ENCODE peak calls at places on chromosomes 6 and 20, in eight cellular contexts. One of them, this sample, is unnamed.

GRCh38 chr20:60048634-60049578 is 90.7 kb downstream of the CDH26 start:
- DNase-seq in cardiac muscle cell: no peak
- DNase-seq in fibroblast of lung: no peak
- DNase-seq in mucosa of descending colon: no peak
- DNase-seq in left ventricle myocardium inferior: no peak
- DNase-seq in OCI-LY7: peak; percentile 5
- DNase-seq in activated B cell treated with CpG ODN at 0.5 μM for 24 hours: no peak
- DNase-seq in IMR-90: no peak
- DNase-seq in this sample: no peak

GRCh38 chr6:161423271-161423670 is 149.4 kb upstream of the AGPAT4 start:
- DNase-seq in IMR-90: no peak
- DNase-seq in mucosa of descending colon: no peak
- DNase-seq in activated B cell treated with CpG ODN at 0.5 μM for 24 hours: no peak
- DNase-seq in left ventricle myocardium inferior: no peak
- DNase-seq in fibroblast of lung: no peak
- DNase-seq in OCI-LY7: no peak
- DNase-seq in cardiac muscle cell: no peak
- DNase-seq in this sample: no peak

GRCh38 chr6:40957616-40958492 is 81.2 kb downstream of the UNC5CL start:
- DNase-seq in fibroblast of lung: peak; percentile 31
- DNase-seq in cardiac muscle cell: peak; percentile 27
- DNase-seq in mucosa of descending colon: no peak
- DNase-seq in activated B cell treated with CpG ODN at 0.5 μM for 24 hours: no peak
- DNase-seq in left ventricle myocardium inferior: no peak
- DNase-seq in OCI-LY7: no peak
- DNase-seq in IMR-90: peak; percentile 72
- DNase-seq in this sample: no peak

GRCh38 chr20:58224974-58225373 is 3.5 kb downstream of the ANKRD60 start:
- DNase-seq in cardiac muscle cell: no peak
- DNase-seq in OCI-LY7: no peak
- DNase-seq in activated B cell treated with CpG ODN at 0.5 μM for 24 hours: no peak
- DNase-seq in fibroblast of lung: no peak
- DNase-seq in IMR-90: peak; percentile 35
- DNase-seq in left ventricle myocardium inferior: no peak
- DNase-seq in mucosa of descending colon: no peak
- DNase-seq in this sample: no peak

GRCh38 chr20:42873259-42873658 is 316.4 kb downstream of the PTPRT start:
- DNase-seq in left ventricle myocardium inferior: no peak
- DNase-seq in activated B cell treated with CpG ODN at 0.5 μM for 24 hours: no peak
- DNase-seq in IMR-90: no peak
- DNase-seq in cardiac muscle cell: no peak
- DNase-seq in mucosa of descending colon: no peak
- DNase-seq in OCI-LY7: no peak
- DNase-seq in fibroblast of lung: no peak
- DNase-seq in this sample: no peak

GRCh38 chr20:17848649-17849048 is 119.9 kb downstream of the SNX5 start:
- DNase-seq in left ventricle myocardium inferior: no peak
- DNase-seq in mucosa of descending colon: peak; percentile 65
- DNase-seq in cardiac muscle cell: no peak
- DNase-seq in activated B cell treated with CpG ODN at 0.5 μM for 24 hours: no peak
- DNase-seq in OCI-LY7: peak; percentile 94
- DNase-seq in IMR-90: no peak
- DNase-seq in fibroblast of lung: no peak
- DNase-seq in this sample: peak; percentile 40

GRCh38 chr20:14830466-14830865 is 493.1 kb upstream of the FLRT3 start:
- DNase-seq in IMR-90: no peak
- DNase-seq in cardiac muscle cell: no peak
- DNase-seq in fibroblast of lung: no peak
- DNase-seq in OCI-LY7: no peak
- DNase-seq in activated B cell treated with CpG ODN at 0.5 μM for 24 hours: no peak
- DNase-seq in left ventricle myocardium inferior: no peak
- DNase-seq in mucosa of descending colon: no peak
- DNase-seq in this sample: no peak

GRCh38 chr6:42201382-42201781 is 6.6 kb upstream of the GUCA1B start:
- DNase-seq in mucosa of descending colon: no peak
- DNase-seq in fibroblast of lung: peak; percentile 45
- DNase-seq in cardiac muscle cell: peak; percentile 41
- DNase-seq in left ventricle myocardium inferior: no peak
- DNase-seq in IMR-90: peak; percentile 30
- DNase-seq in OCI-LY7: no peak
- DNase-seq in activated B cell treated with CpG ODN at 0.5 μM for 24 hours: no peak
- DNase-seq in this sample: no peak

GRCh38 chr6:24821860-24822444 is 23.2 kb upstream of the ARMH2 start:
- DNase-seq in OCI-LY7: no peak
- DNase-seq in left ventricle myocardium inferior: no peak
- DNase-seq in IMR-90: no peak
- DNase-seq in cardiac muscle cell: no peak
- DNase-seq in fibroblast of lung: no peak
- DNase-seq in mucosa of descending colon: no peak
- DNase-seq in activated B cell treated with CpG ODN at 0.5 μM for 24 hours: no peak
- DNase-seq in this sample: no peak

GRCh38 chr6:170292778-170293164 is 1.9 kb upstream of the DLL1 start:
- DNase-seq in fibroblast of lung: peak; percentile 36
- DNase-seq in cardiac muscle cell: no peak
- DNase-seq in left ventricle myocardium inferior: no peak
- DNase-seq in mucosa of descending colon: no peak
- DNase-seq in activated B cell treated with CpG ODN at 0.5 μM for 24 hours: no peak
- DNase-seq in OCI-LY7: no peak
- DNase-seq in IMR-90: no peak
- DNase-seq in this sample: peak; percentile 16

GRCh38 chr6:83514877-83515466 is 2.6 kb downstream of the PRSS35 start:
- DNase-seq in OCI-LY7: peak; percentile 50
- DNase-seq in left ventricle myocardium inferior: no peak
- DNase-seq in mucosa of descending colon: no peak
- DNase-seq in cardiac muscle cell: peak; percentile 77
- DNase-seq in IMR-90: peak; percentile 80
- DNase-seq in fibroblast of lung: peak; percentile 81
- DNase-seq in activated B cell treated with CpG ODN at 0.5 μM for 24 hours: no peak
- DNase-seq in this sample: no peak

GRCh38 chr20:63273635-63274380 is 1.2 kb downstream of the ARFGAP1 start:
- DNase-seq in mucosa of descending colon: no peak
- DNase-seq in activated B cell treated with CpG ODN at 0.5 μM for 24 hours: no peak
- DNase-seq in left ventricle myocardium inferior: no peak
- DNase-seq in cardiac muscle cell: peak; percentile 70
- DNase-seq in OCI-LY7: no peak
- DNase-seq in fibroblast of lung: peak; percentile 47
- DNase-seq in IMR-90: peak; percentile 88
- DNase-seq in this sample: no peak

GRCh38 chr6:2790588-2790987 is 25.4 kb downstream of the WRNIP1 start:
- DNase-seq in OCI-LY7: no peak
- DNase-seq in left ventricle myocardium inferior: no peak
- DNase-seq in mucosa of descending colon: no peak
- DNase-seq in activated B cell treated with CpG ODN at 0.5 μM for 24 hours: no peak
- DNase-seq in cardiac muscle cell: peak; percentile 36
- DNase-seq in fibroblast of lung: peak; percentile 25
- DNase-seq in IMR-90: peak; percentile 85
- DNase-seq in this sample: no peak

GRCh38 chr20:4998160-4998651 is 3.1 kb downstream of the SLC23A2 start:
- DNase-seq in cardiac muscle cell: no peak
- DNase-seq in mucosa of descending colon: no peak
- DNase-seq in OCI-LY7: peak; percentile 58
- DNase-seq in IMR-90: no peak
- DNase-seq in fibroblast of lung: no peak
- DNase-seq in left ventricle myocardium inferior: no peak
- DNase-seq in activated B cell treated with CpG ODN at 0.5 μM for 24 hours: no peak
- DNase-seq in this sample: no peak

GRCh38 chr20:18254615-18255014 is 33.7 kb upstream of the ZNF133 start:
- DNase-seq in left ventricle myocardium inferior: no peak
- DNase-seq in IMR-90: no peak
- DNase-seq in OCI-LY7: no peak
- DNase-seq in cardiac muscle cell: no peak
- DNase-seq in mucosa of descending colon: no peak
- DNase-seq in activated B cell treated with CpG ODN at 0.5 μM for 24 hours: no peak
- DNase-seq in fibroblast of lung: no peak
- DNase-seq in this sample: no peak

GRCh38 chr20:33209789-33210188 is 7.4 kb upstream of the BPIFA3 start:
- DNase-seq in left ventricle myocardium inferior: peak; percentile 47
- DNase-seq in IMR-90: peak; percentile 52
- DNase-seq in fibroblast of lung: peak; percentile 47
- DNase-seq in mucosa of descending colon: no peak
- DNase-seq in cardiac muscle cell: peak; percentile 75
- DNase-seq in activated B cell treated with CpG ODN at 0.5 μM for 24 hours: no peak
- DNase-seq in OCI-LY7: peak; percentile 29
- DNase-seq in this sample: no peak

GRCh38 chr20:57398901-57399535 is 7.8 kb downstream of the RBM38 start:
- DNase-seq in fibroblast of lung: no peak
- DNase-seq in OCI-LY7: no peak
- DNase-seq in IMR-90: no peak
- DNase-seq in activated B cell treated with CpG ODN at 0.5 μM for 24 hours: peak; percentile 36
- DNase-seq in cardiac muscle cell: no peak
- DNase-seq in left ventricle myocardium inferior: no peak
- DNase-seq in mucosa of descending colon: peak; percentile 57
- DNase-seq in this sample: no peak

GRCh38 chr6:154161689-154162088 is 122.6 kb downstream of the OPRM1 start:
- DNase-seq in left ventricle myocardium inferior: no peak
- DNase-seq in cardiac muscle cell: peak; percentile 10
- DNase-seq in mucosa of descending colon: no peak
- DNase-seq in OCI-LY7: no peak
- DNase-seq in IMR-90: no peak
- DNase-seq in activated B cell treated with CpG ODN at 0.5 μM for 24 hours: no peak
- DNase-seq in fibroblast of lung: peak; percentile 9
- DNase-seq in this sample: no peak

GRCh38 chr20:63177785-63178444 is 38.0 kb downstream of the YTHDF1 start:
- DNase-seq in cardiac muscle cell: no peak
- DNase-seq in mucosa of descending colon: no peak
- DNase-seq in activated B cell treated with CpG ODN at 0.5 μM for 24 hours: no peak
- DNase-seq in left ventricle myocardium inferior: no peak
- DNase-seq in fibroblast of lung: no peak
- DNase-seq in IMR-90: no peak
- DNase-seq in OCI-LY7: no peak
- DNase-seq in this sample: no peak

GRCh38 chr6:113654396-113654795 is 202.7 kb upstream of the MARCKS start:
- DNase-seq in left ventricle myocardium inferior: peak; percentile 32
- DNase-seq in fibroblast of lung: peak; percentile 48
- DNase-seq in IMR-90: peak; percentile 30
- DNase-seq in activated B cell treated with CpG ODN at 0.5 μM for 24 hours: no peak
- DNase-seq in OCI-LY7: no peak
- DNase-seq in mucosa of descending colon: peak; percentile 73
- DNase-seq in cardiac muscle cell: peak; percentile 65
- DNase-seq in this sample: peak; percentile 61

GRCh38 chr6:26375270-26375669 is 7.6 kb upstream of the BTN2A2 start:
- DNase-seq in OCI-LY7: peak; percentile 67
- DNase-seq in fibroblast of lung: no peak
- DNase-seq in left ventricle myocardium inferior: no peak
- DNase-seq in cardiac muscle cell: no peak
- DNase-seq in activated B cell treated with CpG ODN at 0.5 μM for 24 hours: no peak
- DNase-seq in mucosa of descending colon: no peak
- DNase-seq in IMR-90: no peak
- DNase-seq in this sample: no peak
- TF ChIP-seq CTCF in OCI-LY7: no peak
- TF ChIP-seq CTCF in fibroblast of lung: no peak
- TF ChIP-seq CTCF in left ventricle myocardium inferior: no peak
- TF ChIP-seq CTCF in cardiac muscle cell: no peak
- TF ChIP-seq CTCF in activated B cell treated with CpG ODN at 0.5 μM for 24 hours: no peak
- TF ChIP-seq CTCF in mucosa of descending colon: no peak
- TF ChIP-seq CTCF in IMR-90: no peak
- TF ChIP-seq CTCF in this sample: no peak

GRCh38 chr6:149335924-149336323 is 18.4 kb downstream of the TAB2 start:
- DNase-seq in activated B cell treated with CpG ODN at 0.5 μM for 24 hours: no peak
- DNase-seq in left ventricle myocardium inferior: no peak
- DNase-seq in mucosa of descending colon: no peak
- DNase-seq in IMR-90: peak; percentile 69
- DNase-seq in fibroblast of lung: peak; percentile 52
- DNase-seq in cardiac muscle cell: peak; percentile 51
- DNase-seq in OCI-LY7: no peak
- DNase-seq in this sample: peak; percentile 43
- TF ChIP-seq CTCF in activated B cell treated with CpG ODN at 0.5 μM for 24 hours: no peak
- TF ChIP-seq CTCF in left ventricle myocardium inferior: no peak
- TF ChIP-seq CTCF in mucosa of descending colon: no peak
- TF ChIP-seq CTCF in IMR-90: no peak
- TF ChIP-seq CTCF in fibroblast of lung: no peak
- TF ChIP-seq CTCF in cardiac muscle cell: no peak
- TF ChIP-seq CTCF in OCI-LY7: no peak
- TF ChIP-seq CTCF in this sample: no peak

GRCh38 chr6:139230421-139230840 is 61.4 kb downstream of the TXLNB start:
- DNase-seq in IMR-90: peak; percentile 46
- DNase-seq in OCI-LY7: peak; percentile 77
- DNase-seq in left ventricle myocardium inferior: no peak
- DNase-seq in activated B cell treated with CpG ODN at 0.5 μM for 24 hours: no peak
- DNase-seq in mucosa of descending colon: no peak
- DNase-seq in cardiac muscle cell: peak; percentile 43
- DNase-seq in fibroblast of lung: peak; percentile 62
- DNase-seq in this sample: no peak
- TF ChIP-seq CTCF in IMR-90: peak; percentile 25
- TF ChIP-seq CTCF in OCI-LY7: peak; percentile 74
- TF ChIP-seq CTCF in left ventricle myocardium inferior: peak; percentile 17
- TF ChIP-seq CTCF in activated B cell treated with CpG ODN at 0.5 μM for 24 hours: no peak
- TF ChIP-seq CTCF in mucosa of descending colon: no peak
- TF ChIP-seq CTCF in cardiac muscle cell: peak; percentile 18
- TF ChIP-seq CTCF in fibroblast of lung: peak; percentile 8
- TF ChIP-seq CTCF in this sample: no peak

GRCh38 chr6:6560909-6561308 is 27.6 kb upstream of the LY86 start:
- DNase-seq in activated B cell treated with CpG ODN at 0.5 μM for 24 hours: no peak
- DNase-seq in left ventricle myocardium inferior: no peak
- DNase-seq in mucosa of descending colon: no peak
- DNase-seq in IMR-90: no peak
- DNase-seq in cardiac muscle cell: no peak
- DNase-seq in fibroblast of lung: no peak
- DNase-seq in OCI-LY7: peak; percentile 28
- DNase-seq in this sample: no peak
- TF ChIP-seq CTCF in activated B cell treated with CpG ODN at 0.5 μM for 24 hours: no peak
- TF ChIP-seq CTCF in left ventricle myocardium inferior: peak; percentile 38
- TF ChIP-seq CTCF in mucosa of descending colon: no peak
- TF ChIP-seq CTCF in IMR-90: no peak
- TF ChIP-seq CTCF in cardiac muscle cell: no peak
- TF ChIP-seq CTCF in fibroblast of lung: no peak
- TF ChIP-seq CTCF in OCI-LY7: peak; percentile 56
- TF ChIP-seq CTCF in this sample: no peak